ENCODE peak calls at places on chromosomes 2 and 18, in five cellular contexts. G is cardiac fibroblast, W is GM10248, B is BE2C, J is sigmoid colon. Q is an unnamed sample.

GRCh38 chr2:240997141-240997855 is 1.1 kb upstream of the SNED1 start:
- DNase-seq in G (peak), W (no peak), B (no peak), J (peak), Q (no peak)

GRCh38 chr18:2932247-2933181 is 80.4 kb downstream of the LPIN2 start:
- DNase-seq in G (peak), W (peak), B (no peak), J (no peak), Q (peak)

GRCh38 chr2:238895901-238896600 is 48.2 kb downstream of the TWIST2 start:
- DNase-seq in G (peak), W (no peak), B (no peak), J (peak), Q (peak)

GRCh38 chr18:62368100-62368499 is 43.0 kb downstream of the TNFRSF11A start:
- DNase-seq in G (no peak), W (peak), B (no peak), J (no peak), Q (no peak)

GRCh38 chr18:13254971-13255927 is 36.7 kb downstream of the LDLRAD4 start:
- DNase-seq in G (no peak), W (no peak), B (no peak), J (no peak), Q (no peak)

GRCh38 chr18:24208270-24209035 is 69.6 kb downstream of the CABYR start:
- DNase-seq in G (peak), W (no peak), B (no peak), J (no peak), Q (no peak)

GRCh38 chr2:217794133-217794986 is 208.4 kb downstream of the TNS1 start:
- DNase-seq in G (no peak), W (peak), B (no peak), J (peak), Q (no peak)

GRCh38 chr2:116510117-116510671 is 1304.3 kb upstream of the DDX18 start:
- DNase-seq in G (peak), W (no peak), B (no peak), J (no peak), Q (no peak)

GRCh38 chr2:219001577-219002394 is 8.6 kb upstream of the CRYBA2 start:
- DNase-seq in G (no peak), W (peak), B (peak), J (no peak), Q (no peak)

GRCh38 chr2:90069290-90069894 is 1377.9 kb downstream of the RPIA start:
- DNase-seq in G (peak), W (peak), B (peak), J (no peak), Q (no peak)
- TF ChIP-seq CTCF in G (peak), W (peak), B (peak), J (no peak), Q (peak)

DNA sequence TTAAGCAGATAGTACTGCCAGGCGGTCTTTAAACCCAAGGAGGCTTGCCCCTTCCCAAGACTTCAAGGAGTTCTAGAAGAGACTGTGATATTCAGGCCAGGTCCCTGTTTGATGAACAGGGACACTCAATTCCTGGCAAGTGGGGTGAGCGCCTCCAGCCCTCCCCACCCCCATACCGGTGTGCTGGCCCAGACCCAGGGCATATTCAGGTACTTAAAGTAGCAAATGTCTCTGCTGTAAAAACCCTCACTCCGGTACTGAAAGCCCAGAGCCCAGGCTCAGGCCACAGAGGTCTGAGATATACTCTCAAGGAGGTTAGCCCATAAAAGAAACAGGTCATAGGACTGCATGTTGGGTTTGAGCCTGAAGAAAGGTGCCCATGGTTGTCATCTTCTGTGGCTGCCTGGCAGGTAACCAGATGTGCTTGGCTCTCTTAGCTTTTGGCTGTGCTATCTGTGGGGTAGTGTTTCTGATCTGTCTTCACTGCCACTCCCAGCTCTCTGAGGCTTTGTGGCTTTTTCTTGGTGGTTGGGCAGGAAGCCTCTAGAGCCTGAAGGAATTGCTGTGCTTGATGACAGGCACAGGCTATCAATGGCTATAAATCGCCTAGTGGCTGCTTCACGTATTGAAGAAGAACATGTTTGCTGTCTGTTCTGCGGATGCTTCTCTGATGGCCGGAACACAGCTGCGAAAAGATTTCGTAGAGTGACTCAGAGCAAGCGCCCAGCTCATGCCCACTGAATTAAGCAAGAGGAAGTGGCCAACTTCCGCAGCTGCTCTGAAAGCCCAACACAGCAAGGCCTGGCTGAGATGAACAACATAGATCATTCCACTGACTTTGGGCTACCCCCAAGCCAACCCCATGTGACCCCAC is 63.3 kb upstream of the ALPP start:
- DNase-seq in G (peak), W (peak), B (no peak), J (peak), Q (peak)
- TF ChIP-seq CTCF in G (peak), W (peak), B (no peak), J (no peak), Q (peak)

GRCh38 chr2:83874712-83875430 is 584.2 kb downstream of the SUCLG1 start:
- DNase-seq in G (no peak), W (no peak), B (no peak), J (no peak), Q (no peak)
- TF ChIP-seq CTCF in G (no peak), W (no peak), B (no peak), J (no peak), Q (no peak)

GRCh38 chr2:159088906-159089305 is 120.5 kb downstream of the TANC1 start:
- DNase-seq in G (no peak), W (no peak), B (no peak), J (no peak), Q (no peak)
- TF ChIP-seq CTCF in G (no peak), W (no peak), B (no peak), J (no peak), Q (no peak)